ENCODE peak calls at places on chromosomes 7 and 10, in seven cellular contexts. One of them, this sample, is unnamed.

GRCh38 chr7:92802398-92802797 is 34.0 kb downstream of the CDK6 start:
- DNase-seq in right lobe of liver: no peak
- DNase-seq in Peyer's patch: no peak
- DNase-seq in PC-9: no peak
- DNase-seq in astrocyte of the spinal cord: no peak
- DNase-seq in adrenal gland: no peak
- DNase-seq in AG04449: no peak
- DNase-seq in this sample: no peak

GRCh38 chr7:28037220-28038010 is 143.2 kb downstream of the JAZF1 start:
- DNase-seq in right lobe of liver: no peak
- DNase-seq in Peyer's patch: no peak
- DNase-seq in PC-9: peak; percentile 100
- DNase-seq in astrocyte of the spinal cord: peak; percentile 96
- DNase-seq in adrenal gland: peak; percentile 47
- DNase-seq in AG04449: peak; percentile 90
- DNase-seq in this sample: peak; percentile 62

GRCh38 chr10:6145414-6145978 is 56.7 kb downstream of the RBM17 start:
- DNase-seq in right lobe of liver: no peak
- DNase-seq in Peyer's patch: no peak
- DNase-seq in PC-9: no peak
- DNase-seq in astrocyte of the spinal cord: no peak
- DNase-seq in adrenal gland: no peak
- DNase-seq in AG04449: no peak
- DNase-seq in this sample: no peak

GRCh38 chr10:90484518-90484917 is 373.3 kb downstream of the HTR7 start:
- DNase-seq in right lobe of liver: no peak
- DNase-seq in Peyer's patch: no peak
- DNase-seq in PC-9: no peak
- DNase-seq in astrocyte of the spinal cord: no peak
- DNase-seq in adrenal gland: no peak
- DNase-seq in AG04449: no peak
- DNase-seq in this sample: no peak

GRCh38 chr10:93254180-93254847 is 180.6 kb downstream of the CYP26A1 start:
- DNase-seq in right lobe of liver: no peak
- DNase-seq in Peyer's patch: no peak
- DNase-seq in PC-9: no peak
- DNase-seq in astrocyte of the spinal cord: no peak
- DNase-seq in adrenal gland: no peak
- DNase-seq in AG04449: no peak
- DNase-seq in this sample: no peak

GRCh38 chr7:143877076-143877475 is 24.9 kb downstream of the TCAF1 start:
- DNase-seq in right lobe of liver: no peak
- DNase-seq in Peyer's patch: no peak
- DNase-seq in PC-9: no peak
- DNase-seq in astrocyte of the spinal cord: no peak
- DNase-seq in adrenal gland: no peak
- DNase-seq in AG04449: no peak
- DNase-seq in this sample: no peak

GRCh38 chr7:29146082-29146706 is at the start of gene CPVL:
- DNase-seq in right lobe of liver: peak; percentile 63
- DNase-seq in Peyer's patch: peak; percentile 65
- DNase-seq in PC-9: no peak
- DNase-seq in astrocyte of the spinal cord: no peak
- DNase-seq in adrenal gland: peak; percentile 72
- DNase-seq in AG04449: no peak
- DNase-seq in this sample: no peak

GRCh38 chr7:9945882-9946281 is 1027.8 kb upstream of the PHF14 start:
- DNase-seq in right lobe of liver: no peak
- DNase-seq in Peyer's patch: no peak
- DNase-seq in PC-9: no peak
- DNase-seq in astrocyte of the spinal cord: peak; percentile 6
- DNase-seq in adrenal gland: no peak
- DNase-seq in AG04449: no peak
- DNase-seq in this sample: no peak

GRCh38 chr10:451021-451471 is 238.4 kb downstream of the DIP2C start:
- DNase-seq in right lobe of liver: no peak
- DNase-seq in Peyer's patch: peak; percentile 87
- DNase-seq in PC-9: no peak
- DNase-seq in astrocyte of the spinal cord: peak; percentile 28
- DNase-seq in adrenal gland: no peak
- DNase-seq in AG04449: no peak
- DNase-seq in this sample: peak; percentile 18

GRCh38 chr7:99579956-99580777 is 17.9 kb upstream of the TMEM225B start:
- DNase-seq in right lobe of liver: peak; percentile 24
- DNase-seq in Peyer's patch: peak; percentile 59
- DNase-seq in PC-9: no peak
- DNase-seq in astrocyte of the spinal cord: peak; percentile 39
- DNase-seq in adrenal gland: peak; percentile 34
- DNase-seq in AG04449: no peak
- DNase-seq in this sample: peak; percentile 29

GRCh38 chr10:11197266-11197712 is 179.6 kb downstream of the CELF2 start:
- DNase-seq in right lobe of liver: no peak
- DNase-seq in Peyer's patch: peak; percentile 68
- DNase-seq in PC-9: no peak
- DNase-seq in astrocyte of the spinal cord: no peak
- DNase-seq in adrenal gland: no peak
- DNase-seq in AG04449: no peak
- DNase-seq in this sample: peak; percentile 69

GRCh38 chr7:148987751-148988512 is 40.4 kb downstream of the PDIA4 start:
- DNase-seq in right lobe of liver: no peak
- DNase-seq in Peyer's patch: no peak
- DNase-seq in PC-9: no peak
- DNase-seq in astrocyte of the spinal cord: no peak
- DNase-seq in adrenal gland: no peak
- DNase-seq in AG04449: no peak
- DNase-seq in this sample: no peak

GRCh38 chr7:54542920-54543539 is 855 bp downstream of the VSTM2A start:
- DNase-seq in right lobe of liver: no peak
- DNase-seq in Peyer's patch: no peak
- DNase-seq in PC-9: no peak
- DNase-seq in astrocyte of the spinal cord: peak; percentile 50
- DNase-seq in adrenal gland: no peak
- DNase-seq in AG04449: no peak
- DNase-seq in this sample: no peak

GRCh38 chr10:113709221-113709838 is 29.6 kb downstream of the CASP7 start:
- DNase-seq in right lobe of liver: no peak
- DNase-seq in Peyer's patch: no peak
- DNase-seq in PC-9: no peak
- DNase-seq in astrocyte of the spinal cord: peak; percentile 83
- DNase-seq in adrenal gland: peak; percentile 49
- DNase-seq in AG04449: peak; percentile 44
- DNase-seq in this sample: no peak

GRCh38 chr7:2622869-2623697 is 8.7 kb upstream of the TTYH3 start:
- DNase-seq in right lobe of liver: no peak
- DNase-seq in Peyer's patch: peak; percentile 88
- DNase-seq in PC-9: no peak
- DNase-seq in astrocyte of the spinal cord: no peak
- DNase-seq in adrenal gland: peak; percentile 82
- DNase-seq in AG04449: no peak
- DNase-seq in this sample: no peak

GRCh38 chr7:17043012-17043877 is 161.5 kb upstream of the AGR3 start:
- DNase-seq in right lobe of liver: no peak
- DNase-seq in Peyer's patch: no peak
- DNase-seq in PC-9: peak; percentile 94
- DNase-seq in astrocyte of the spinal cord: peak; percentile 15
- DNase-seq in adrenal gland: no peak
- DNase-seq in AG04449: no peak
- DNase-seq in this sample: no peak

GRCh38 chr7:158759749-158760444 is 55.3 kb upstream of the NCAPG2 start:
- DNase-seq in right lobe of liver: no peak
- DNase-seq in Peyer's patch: no peak
- DNase-seq in PC-9: no peak
- DNase-seq in astrocyte of the spinal cord: no peak
- DNase-seq in adrenal gland: no peak
- DNase-seq in AG04449: no peak
- DNase-seq in this sample: no peak

GRCh38 chr7:90759752-90760151 is 163.6 kb downstream of the CDK14 start:
- DNase-seq in right lobe of liver: no peak
- DNase-seq in Peyer's patch: no peak
- DNase-seq in PC-9: no peak
- DNase-seq in astrocyte of the spinal cord: no peak
- DNase-seq in adrenal gland: no peak
- DNase-seq in AG04449: no peak
- DNase-seq in this sample: no peak

GRCh38 chr7:17746131-17746530 is 194.2 kb downstream of the SNX13 start:
- DNase-seq in right lobe of liver: no peak
- DNase-seq in Peyer's patch: no peak
- DNase-seq in PC-9: no peak
- DNase-seq in astrocyte of the spinal cord: no peak
- DNase-seq in adrenal gland: no peak
- DNase-seq in AG04449: no peak
- DNase-seq in this sample: no peak

GRCh38 chr7:131076711-131077170 is 250.9 kb upstream of the MKLN1 start:
- DNase-seq in right lobe of liver: no peak
- DNase-seq in Peyer's patch: no peak
- DNase-seq in PC-9: no peak
- DNase-seq in astrocyte of the spinal cord: peak; percentile 7
- DNase-seq in adrenal gland: no peak
- DNase-seq in AG04449: no peak
- DNase-seq in this sample: no peak

GRCh38 chr10:49081532-49082275 is 33.6 kb downstream of the VSTM4 start:
- DNase-seq in right lobe of liver: peak; percentile 50
- DNase-seq in Peyer's patch: no peak
- DNase-seq in PC-9: no peak
- DNase-seq in astrocyte of the spinal cord: peak; percentile 51
- DNase-seq in adrenal gland: peak; percentile 85
- DNase-seq in AG04449: no peak
- DNase-seq in this sample: no peak

GRCh38 chr7:18425227-18425626 is 70.3 kb upstream of the HDAC9 start:
- DNase-seq in right lobe of liver: no peak
- DNase-seq in Peyer's patch: no peak
- DNase-seq in PC-9: no peak
- DNase-seq in astrocyte of the spinal cord: no peak
- DNase-seq in adrenal gland: no peak
- DNase-seq in AG04449: no peak
- DNase-seq in this sample: no peak

GRCh38 chr7:22725585-22725984 is 1.4 kb upstream of the IL6 start:
- DNase-seq in right lobe of liver: no peak
- DNase-seq in Peyer's patch: no peak
- DNase-seq in PC-9: no peak
- DNase-seq in astrocyte of the spinal cord: peak; percentile 22
- DNase-seq in adrenal gland: no peak
- DNase-seq in AG04449: no peak
- DNase-seq in this sample: no peak

GRCh38 chr10:27547047-27547446 is 42.9 kb downstream of the RAB18 start:
- DNase-seq in right lobe of liver: no peak
- DNase-seq in Peyer's patch: no peak
- DNase-seq in PC-9: no peak
- DNase-seq in astrocyte of the spinal cord: no peak
- DNase-seq in adrenal gland: no peak
- DNase-seq in AG04449: no peak
- DNase-seq in this sample: no peak

GRCh38 chr7:95391761-95392160 is 4.4 kb downstream of the PON3 start:
- DNase-seq in right lobe of liver: no peak
- DNase-seq in Peyer's patch: no peak
- DNase-seq in PC-9: no peak
- DNase-seq in astrocyte of the spinal cord: no peak
- DNase-seq in adrenal gland: peak; percentile 28
- DNase-seq in AG04449: no peak
- DNase-seq in this sample: no peak

GRCh38 chr7:7190142-7190541 is 7.8 kb downstream of the C1GALT1 start:
- DNase-seq in right lobe of liver: no peak
- DNase-seq in Peyer's patch: no peak
- DNase-seq in PC-9: no peak
- DNase-seq in astrocyte of the spinal cord: peak; percentile 52
- DNase-seq in adrenal gland: no peak
- DNase-seq in AG04449: no peak
- DNase-seq in this sample: no peak
- TF ChIP-seq CTCF in right lobe of liver: no peak
- TF ChIP-seq CTCF in Peyer's patch: no peak
- TF ChIP-seq CTCF in PC-9: no peak
- TF ChIP-seq CTCF in astrocyte of the spinal cord: no peak
- TF ChIP-seq CTCF in adrenal gland: no peak
- TF ChIP-seq CTCF in AG04449: no peak
- TF ChIP-seq CTCF in this sample: no peak

DNA sequence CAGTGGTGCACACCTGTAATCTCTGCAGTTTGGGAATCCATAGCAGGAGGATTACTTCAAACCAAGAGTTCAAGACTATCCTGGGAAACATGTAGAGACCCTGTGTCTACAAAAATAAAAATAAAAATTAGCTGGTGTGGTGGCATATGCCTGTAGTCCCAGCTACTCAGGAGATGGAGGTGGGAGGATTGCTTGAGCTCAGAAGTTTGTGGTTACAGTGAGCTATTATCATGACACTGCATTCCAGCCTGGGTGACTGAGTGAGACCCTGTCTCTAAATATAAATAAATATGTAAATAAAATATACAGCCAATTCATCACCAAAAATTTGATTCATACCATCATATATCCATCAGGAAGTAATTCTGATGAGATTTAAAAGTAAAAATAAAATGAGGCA is 60.9 kb downstream of the ANKRD7 start:
- DNase-seq in right lobe of liver: no peak
- DNase-seq in Peyer's patch: no peak
- DNase-seq in PC-9: no peak
- DNase-seq in astrocyte of the spinal cord: no peak
- DNase-seq in adrenal gland: no peak
- DNase-seq in AG04449: no peak
- DNase-seq in this sample: no peak
- H3K4me3 ChIP-seq in right lobe of liver: no peak overlapping the region
- H3K4me3 ChIP-seq in Peyer's patch: no peak overlapping the region
- H3K4me3 ChIP-seq in PC-9: no peak overlapping the region
- H3K4me3 ChIP-seq in astrocyte of the spinal cord: no peak overlapping the region
- H3K4me3 ChIP-seq in adrenal gland: no peak overlapping the region
- H3K4me3 ChIP-seq in AG04449: no peak overlapping the region
- H3K4me3 ChIP-seq in this sample: no peak overlapping the region

DNA sequence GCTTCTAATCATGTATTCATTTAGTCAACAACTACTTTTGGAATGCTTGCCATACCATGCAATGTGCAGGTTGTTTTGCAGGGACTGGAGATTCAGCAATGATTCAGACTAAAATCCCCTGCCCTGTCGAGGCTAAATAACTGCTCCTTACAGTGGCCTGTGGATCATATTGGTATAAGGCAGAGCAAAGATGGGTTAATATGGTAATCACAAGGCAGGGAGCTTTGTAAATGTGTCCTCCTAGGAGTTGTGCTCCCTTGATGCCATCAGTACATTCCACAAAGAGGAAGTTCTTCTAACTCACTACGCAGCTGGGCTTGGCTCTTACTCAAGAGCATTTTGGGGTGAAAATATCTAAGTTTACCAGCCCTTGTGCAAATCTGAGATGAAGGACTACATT is 615 bp upstream of the IFIT2 start:
- DNase-seq in right lobe of liver: no peak
- DNase-seq in Peyer's patch: peak; percentile 63
- DNase-seq in PC-9: no peak
- DNase-seq in astrocyte of the spinal cord: peak; percentile 40
- DNase-seq in adrenal gland: peak; percentile 34
- DNase-seq in AG04449: no peak
- DNase-seq in this sample: no peak
- TF ChIP-seq CTCF in right lobe of liver: no peak
- TF ChIP-seq CTCF in Peyer's patch: no peak
- TF ChIP-seq CTCF in PC-9: no peak
- TF ChIP-seq CTCF in astrocyte of the spinal cord: no peak
- TF ChIP-seq CTCF in adrenal gland: peak; percentile 1
- TF ChIP-seq CTCF in AG04449: no peak
- TF ChIP-seq CTCF in this sample: no peak

DNA sequence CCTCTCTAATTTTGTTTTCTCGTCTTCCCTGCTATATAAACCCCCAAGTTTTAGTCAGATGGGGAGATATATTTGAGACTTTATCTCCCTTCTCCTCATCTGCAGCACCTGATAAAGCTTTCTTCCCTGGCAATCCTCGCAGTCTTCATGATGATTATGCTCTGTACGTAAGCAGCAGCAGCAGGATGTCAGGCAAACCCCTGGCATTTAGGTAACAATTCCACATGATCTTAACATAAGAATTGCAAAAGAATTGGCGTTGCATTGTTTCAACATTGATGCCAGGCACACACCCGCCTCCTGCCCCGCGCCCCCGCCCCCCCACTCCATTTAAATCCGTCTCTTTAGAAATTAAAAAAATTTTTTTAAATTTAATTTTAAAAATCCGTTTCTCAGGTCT is 6.1 kb downstream of the PKD1L1 start:
- DNase-seq in right lobe of liver: no peak
- DNase-seq in Peyer's patch: no peak
- DNase-seq in PC-9: no peak
- DNase-seq in astrocyte of the spinal cord: no peak
- DNase-seq in adrenal gland: no peak
- DNase-seq in AG04449: no peak
- DNase-seq in this sample: no peak
- H3K4me3 ChIP-seq in right lobe of liver: no peak overlapping the region
- H3K4me3 ChIP-seq in Peyer's patch: no peak overlapping the region
- H3K4me3 ChIP-seq in PC-9: no peak overlapping the region
- H3K4me3 ChIP-seq in astrocyte of the spinal cord: no peak overlapping the region
- H3K4me3 ChIP-seq in adrenal gland: no peak overlapping the region
- H3K4me3 ChIP-seq in AG04449: no peak overlapping the region
- H3K4me3 ChIP-seq in this sample: no peak overlapping the region

This sample was measured in GM06990.